ENCODE peak calls at places on chromosomes 5 and 9, in seven cellular contexts. B is natural killer cell, D is HTR-8/SVneo, P is Panc1, S is NCI-H1417, Q is NCI-H2081, U is NCI-H774. Y is an unnamed sample.

GRCh38 chr5:107365355-107366109 is 305.2 kb downstream of the EFNA5 start:
- DNase-seq in B (peak; percentile 21), D (no peak), P (no peak), S (no peak), Q (no peak), U (no peak), Y (no peak)

GRCh38 chr5:131068893-131069643 is 96.0 kb downstream of the HINT1 start:
- DNase-seq in B (peak; percentile 27), D (no peak), P (no peak), S (peak; percentile 21), Q (no peak), U (no peak), Y (peak; percentile 34)

GRCh38 chr9:121564861-121565260 is 65.2 kb upstream of the GGTA1 start:
- DNase-seq in B (no peak), D (no peak), P (no peak), S (peak; percentile 79), Q (no peak), U (no peak), Y (no peak)

GRCh38 chr5:141691867-141692532 is 10.0 kb upstream of the ARAP3 start:
- DNase-seq in B (peak; percentile 88), D (peak; percentile 76), P (peak; percentile 50), S (peak; percentile 73), Q (peak; percentile 60), U (peak; percentile 65), Y (peak; percentile 89)

GRCh38 chr5:134567651-134568338 is 42.3 kb downstream of the JADE2 start:
- DNase-seq in B (no peak), D (no peak), P (no peak), S (no peak), Q (no peak), U (no peak), Y (no peak)

GRCh38 chr5:125190232-125191051 is 444.0 kb upstream of the ZNF608 start:
- DNase-seq in B (no peak), D (peak; percentile 34), P (no peak), S (peak; percentile 12), Q (no peak), U (no peak), Y (no peak)

GRCh38 chr9:72251589-72251988 is 102.3 kb downstream of the GDA start:
- DNase-seq in B (no peak), D (no peak), P (no peak), S (no peak), Q (no peak), U (no peak), Y (no peak)

GRCh38 chr5:76710991-76711390 is 4.9 kb upstream of the F2R start:
- DNase-seq in B (no peak), D (no peak), P (no peak), S (no peak), Q (no peak), U (no peak), Y (no peak)

GRCh38 chr5:180623844-180624243 is 25.6 kb downstream of the FLT4 start:
- DNase-seq in B (no peak), D (no peak), P (no peak), S (no peak), Q (no peak), U (no peak), Y (no peak)

GRCh38 chr5:157915638-157916037 is 56.7 kb upstream of the CLINT1 start:
- DNase-seq in B (no peak), D (no peak), P (no peak), S (peak; percentile 30), Q (peak; percentile 77), U (peak; percentile 81), Y (no peak)

GRCh38 chr9:125444166-125444565 is 182.5 kb downstream of the GAPVD1 start:
- DNase-seq in B (no peak), D (no peak), P (no peak), S (no peak), Q (no peak), U (no peak), Y (no peak)

GRCh38 chr5:180352976-180353225 is 235 bp downstream of the GFPT2 start:
- DNase-seq in B (no peak), D (no peak), P (no peak), S (no peak), Q (no peak), U (no peak), Y (no peak)

GRCh38 chr5:151628112-151628823 is 37.1 kb upstream of the FAT2 start:
- DNase-seq in B (no peak), D (no peak), P (no peak), S (no peak), Q (no peak), U (no peak), Y (no peak)

GRCh38 chr9:121841771-121842611 is 190.6 kb downstream of the DAB2IP start:
- DNase-seq in B (no peak), D (no peak), P (no peak), S (no peak), Q (no peak), U (no peak), Y (no peak)

GRCh38 chr5:68861099-68861498 is 232.7 kb upstream of the SLC30A5 start:
- DNase-seq in B (no peak), D (no peak), P (no peak), S (no peak), Q (no peak), U (no peak), Y (no peak)

GRCh38 chr5:131672791-131673190 is 37.8 kb upstream of the RAPGEF6 start:
- DNase-seq in B (no peak), D (no peak), P (no peak), S (no peak), Q (no peak), U (no peak), Y (no peak)

GRCh38 chr5:135236951-135237791 is 161.9 kb downstream of the MACROH2A1 start:
- DNase-seq in B (peak; percentile 6), D (no peak), P (no peak), S (no peak), Q (no peak), U (no peak), Y (no peak)

GRCh38 chr5:78537821-78538220 is 110.8 kb downstream of the LHFPL2 start:
- DNase-seq in B (no peak), D (peak; percentile 54), P (no peak), S (peak; percentile 49), Q (no peak), U (no peak), Y (peak; percentile 33)

GRCh38 chr9:82363666-82364065 is 375.1 kb downstream of the SPATA31D1 start:
- DNase-seq in B (no peak), D (no peak), P (no peak), S (peak; percentile 93), Q (no peak), U (no peak), Y (no peak)

GRCh38 chr5:112390327-112390726 is 28.8 kb downstream of the EPB41L4A start:
- DNase-seq in B (no peak), D (no peak), P (no peak), S (peak; percentile 77), Q (no peak), U (peak; percentile 67), Y (no peak)

GRCh38 chr5:19001527-19001926 is 986.5 kb downstream of the CDH18 start:
- DNase-seq in B (no peak), D (no peak), P (no peak), S (no peak), Q (no peak), U (no peak), Y (no peak)

GRCh38 chr9:121698627-121699270 is 47.3 kb downstream of the DAB2IP start:
- DNase-seq in B (no peak), D (peak; percentile 45), P (no peak), S (peak; percentile 77), Q (peak; percentile 27), U (peak; percentile 48), Y (peak; percentile 50)

GRCh38 chr9:6869081-6869948 is 111.5 kb downstream of the KDM4C start:
- DNase-seq in B (no peak), D (no peak), P (no peak), S (no peak), Q (peak; percentile 14), U (no peak), Y (no peak)

GRCh38 chr5:123647066-123647465 is 135.1 kb downstream of the CSNK1G3 start:
- DNase-seq in B (no peak), D (no peak), P (no peak), S (no peak), Q (no peak), U (no peak), Y (no peak)

GRCh38 chr9:12846035-12846434 is 71.2 kb downstream of the LURAP1L start:
- DNase-seq in B (no peak), D (no peak), P (no peak), S (no peak), Q (no peak), U (no peak), Y (no peak)

GRCh38 chr5:74542477-74542876 is 98.1 kb downstream of the ENC1 start:
- DNase-seq in B (no peak), D (no peak), P (no peak), S (peak; percentile 0), Q (no peak), U (no peak), Y (no peak)

GRCh38 chr9:131546336-131547084 is 1.2 kb downstream of the PRRT1B start:
- DNase-seq in B (no peak), D (peak; percentile 39), P (no peak), S (peak; percentile 77), Q (no peak), U (no peak), Y (no peak)

GRCh38 chr9:135083831-135084230 is 3.6 kb upstream of the OLFM1 start:
- DNase-seq in B (no peak), D (no peak), P (no peak), S (no peak), Q (no peak), U (no peak), Y (no peak)

GRCh38 chr9:1726993-1727759 is 288.0 kb upstream of the SMARCA2 start:
- DNase-seq in B (no peak), D (no peak), P (no peak), S (no peak), Q (no peak), U (no peak), Y (no peak)

GRCh38 chr9:22030101-22030598 is 21.0 kb upstream of the CDKN2B start:
- DNase-seq in B (no peak), D (peak; percentile 22), P (no peak), S (no peak), Q (no peak), U (no peak), Y (no peak)